ENCODE peak calls at places on chromosomes 11 and 22, in six cellular contexts. F is caudate nucleus; E is NCI-H460; S is BE2C; A is breast epithelium; G is stimulated activated CD4-positive, alpha-beta T cell treated with anti-CD3 and anti-CD28 coated beads, Interleukin-1b, Interleukin-23, amount 100 ng/mL, for 24 hours. R is an unnamed sample.

GRCh38 chr11:59815754-59816153 is 5.2 kb upstream of the MRPL16 start:
- DNase-seq in F (no peak), E (no peak), S (no peak), A (no peak), G (no peak), R (no peak)

GRCh38 chr22:42800731-42801536 is 56.1 kb downstream of the ARFGAP3 start:
- DNase-seq in F (no peak), E (no peak), S (no peak), A (peak), G (no peak), R (no peak)

GRCh38 chr11:84514436-84514835 is 1112.7 kb downstream of the DLG2 start:
- DNase-seq in F (no peak), E (no peak), S (no peak), A (no peak), G (no peak), R (no peak)

GRCh38 chr11:128898580-128899344 is 7.6 kb downstream of the KCNJ5 start:
- DNase-seq in F (no peak), E (no peak), S (no peak), A (no peak), G (no peak), R (no peak)

GRCh38 chr11:76640540-76640939 is 30.0 kb downstream of the LRRC32 start:
- DNase-seq in F (no peak), E (no peak), S (no peak), A (no peak), G (no peak), R (no peak)

GRCh38 chr11:17760102-17761029 is 25.8 kb downstream of the KCNC1 start:
- DNase-seq in F (no peak), E (peak), S (peak), A (no peak), G (no peak), R (peak)

GRCh38 chr11:118892515-118892914 is 8.8 kb downstream of the CXCR5 start:
- DNase-seq in F (no peak), E (no peak), S (no peak), A (no peak), G (no peak), R (no peak)

GRCh38 chr11:73982595-73982989 is at the start of gene UCP2:
- DNase-seq in F (peak), E (peak), S (peak), A (peak), G (peak), R (peak)

GRCh38 chr11:45233121-45233803 is 52.9 kb downstream of the SYT13 start:
- DNase-seq in F (peak), E (peak), S (peak), A (no peak), G (peak), R (peak)